ENCODE peak calls at places on chromosomes 2 and 18, in five cellular contexts. I, R, U, Z and H are unnamed samples.

GRCh38 chr2:96186562-96186961 is 22.1 kb downstream of the STARD7 start:
- DNase-seq in I (no peak), R (no peak), Z (no peak), U (no peak), H (no peak)

GRCh38 chr18:50836521-50836957 is 16.7 kb upstream of the MRO start:
- DNase-seq in R (no peak), Z (no peak), U (peak), I (no peak), H (no peak)

GRCh38 chr2:95058989-95059601 is 33.6 kb downstream of the MAL start:
- DNase-seq in R (no peak), Z (no peak), I (no peak), U (no peak), H (no peak)

GRCh38 chr2:7127687-7128086 is 210.5 kb downstream of the RNF144A start:
- DNase-seq in R (no peak), I (no peak), Z (no peak), U (no peak), H (no peak)

GRCh38 chr2:74364533-74365505 is 15.3 kb downstream of the DCTN1 start:
- DNase-seq in Z (no peak), R (no peak), U (no peak), I (no peak), H (no peak)

GRCh38 chr2:114543106-114543806 is 100.8 kb downstream of the DPP10 start:
- DNase-seq in Z (peak), U (no peak), R (peak), I (no peak), H (no peak)

GRCh38 chr18:80046011-80046410 is 11.8 kb downstream of the RBFA start:
- DNase-seq in R (no peak), I (no peak), U (no peak), Z (no peak), H (no peak)

GRCh38 chr18:47549141-47549540 is 297.7 kb upstream of the SKOR2 start:
- DNase-seq in I (no peak), R (no peak), Z (no peak), U (no peak), H (no peak)

DNA sequence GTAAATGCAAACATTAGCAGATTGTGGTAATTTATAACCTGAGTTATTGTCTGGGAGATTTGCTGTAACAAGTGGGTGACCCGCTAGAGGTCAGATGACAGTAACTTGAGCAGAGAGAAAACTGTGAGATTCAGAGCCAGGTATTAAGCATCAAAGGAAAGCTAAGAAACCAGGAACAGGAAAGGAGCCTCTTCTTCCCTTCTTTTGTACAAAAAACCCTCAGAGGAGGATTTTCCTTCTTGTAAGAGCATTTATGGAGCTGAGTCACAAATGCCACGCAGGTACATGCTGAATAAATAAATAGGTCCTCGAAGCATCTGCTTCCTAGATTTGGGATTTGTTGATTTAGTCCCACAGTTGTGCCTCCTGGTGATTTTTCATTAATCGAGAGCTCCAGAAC is 146.5 kb downstream of the SH3BP4 start:
- DNase-seq in U (no peak), I (no peak), R (no peak), Z (no peak), H (no peak)
- TF ChIP-seq CTCF in U (no peak), I (no peak), R (no peak), Z (no peak), H (no peak)

DNA sequence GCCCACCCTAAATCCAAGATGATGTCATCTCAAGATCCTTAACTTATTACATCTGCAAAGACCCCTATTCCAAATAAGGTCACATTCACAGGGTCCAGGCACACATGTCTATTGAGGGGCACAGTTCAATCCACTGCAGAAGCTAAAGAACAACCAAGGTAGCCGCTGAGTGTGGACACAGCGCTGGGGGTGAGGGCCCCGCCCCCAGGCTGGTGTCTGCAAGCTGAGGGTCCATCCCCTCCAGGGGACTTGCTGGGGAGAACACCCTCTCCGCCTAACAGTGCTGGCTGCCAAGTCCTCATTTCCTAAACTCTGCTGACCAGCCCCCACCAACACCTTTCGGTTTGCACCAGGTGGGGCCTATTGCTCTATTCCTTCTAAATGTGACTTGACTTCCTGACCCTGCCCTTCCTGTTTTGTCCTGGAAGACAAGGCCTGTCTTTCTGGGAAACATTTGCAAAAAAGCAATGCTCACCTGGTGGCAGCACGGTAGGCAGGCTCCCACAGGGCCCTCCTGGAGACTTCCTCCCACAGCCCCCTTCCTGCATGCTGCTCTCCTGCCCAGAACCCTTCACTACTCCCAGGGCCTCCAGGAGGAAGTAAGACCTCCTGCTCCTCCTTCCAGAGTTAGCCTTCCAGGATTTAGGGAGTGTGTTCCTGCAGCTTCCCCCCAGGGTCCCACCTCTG is 24.4 kb upstream of the TEX44 start:
- DNase-seq in Z (no peak), R (no peak), U (no peak), I (no peak), H (no peak)
- TF ChIP-seq CTCF in Z (no peak), R (no peak), U (no peak), I (no peak), H (no peak)

DNA sequence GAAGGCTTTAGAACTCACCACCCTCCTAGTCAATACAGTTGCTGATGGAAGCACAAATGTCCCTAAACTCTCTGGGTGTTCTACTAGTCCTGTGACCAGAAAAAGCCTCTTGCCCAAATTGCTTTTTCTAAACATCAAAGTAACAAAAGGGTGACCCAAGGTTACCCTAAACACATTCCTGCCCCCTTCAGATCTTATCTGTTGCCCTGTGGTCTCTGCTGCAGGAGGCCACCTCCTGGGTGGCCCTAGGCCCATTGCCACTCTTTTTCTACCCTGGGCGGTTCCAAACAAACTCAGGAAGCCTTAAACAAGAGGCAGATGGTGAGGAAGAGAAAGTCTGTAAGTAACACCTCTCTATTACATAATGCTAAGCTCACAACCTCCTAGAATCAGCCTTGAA is 3.3 kb downstream of the RNF152 start:
- DNase-seq in I (no peak), R (no peak), U (no peak), Z (no peak), H (no peak)
- TF ChIP-seq CTCF in I (no peak), R (no peak), U (no peak), Z (no peak), H (no peak)

GRCh38 chr2:188096910-188097309 is 194.8 kb upstream of the GULP1 start:
- DNase-seq in U (no peak), Z (no peak), R (no peak), I (no peak), H (no peak)
- TF ChIP-seq CTCF in U (no peak), Z (no peak), R (no peak), I (no peak), H (no peak)